ENCODE peak calls at places on chromosomes 7 and 10, in eight cellular contexts. Q is endothelial cell of umbilical vein, J is transverse colon, I is stomach, X is right lobe of liver, G is NB4, H is IMR-90, L is lower leg skin. Y is an unnamed sample.
A peak's percentile ranks its signal among the peaks of the same experiment; 100 is the strongest.

GRCh38 chr10:132240156-132240555 is 53.4 kb downstream of the DPYSL4 start:
- DNase-seq in J (no peak), X (no peak), Q (no peak), I (no peak), L (no peak), H (no peak), G (no peak), Y (no peak)

GRCh38 chr10:132257271-132257670 is 50.5 kb downstream of the STK32C start:
- DNase-seq in H (peak; percentile 46), G (peak; percentile 49), X (no peak), Q (no peak), L (no peak), I (no peak), J (no peak), Y (no peak)

GRCh38 chr7:16563281-16564022 is 36.8 kb downstream of the LRRC72 start:
- DNase-seq in Q (peak; percentile 41), G (no peak), H (peak; percentile 0), I (no peak), X (no peak), L (no peak), J (no peak), Y (no peak)

GRCh38 chr7:13742719-13743640 is 246.5 kb downstream of the ETV1 start:
- DNase-seq in J (peak; percentile 13), L (no peak), I (peak; percentile 30), X (no peak), Q (peak; percentile 34), H (peak; percentile 56), G (peak; percentile 51), Y (peak; percentile 56)

GRCh38 chr7:8128457-8129322 is 133.3 kb downstream of the ICA1 start:
- DNase-seq in H (no peak), G (no peak), J (no peak), Q (no peak), I (no peak), L (no peak), X (no peak), Y (no peak)

GRCh38 chr10:133015321-133015720 is 72.4 kb upstream of the ADGRA1 start:
- DNase-seq in H (no peak), X (peak; percentile 21), I (no peak), G (no peak), J (no peak), L (no peak), Q (no peak), Y (no peak)

GRCh38 chr10:13717571-13717935 is 130.8 kb downstream of the PRPF18 start:
- DNase-seq in I (no peak), L (no peak), X (no peak), H (no peak), J (no peak), Q (no peak), G (no peak), Y (no peak)

GRCh38 chr7:133919810-133920209 is 207.3 kb upstream of the LRGUK start:
- DNase-seq in G (no peak), Q (no peak), J (no peak), I (no peak), L (no peak), X (no peak), H (peak; percentile 17), Y (no peak)

GRCh38 chr7:69599211-69599878 is 1.1 kb downstream of the AUTS2 start:
- DNase-seq in I (no peak), L (no peak), G (peak; percentile 60), Q (no peak), X (no peak), J (no peak), H (no peak), Y (no peak)

GRCh38 chr10:43174969-43175368 is 36.7 kb downstream of the CSGALNACT2 start:
- DNase-seq in L (no peak), J (no peak), I (no peak), G (no peak), Q (no peak), X (no peak), H (no peak), Y (no peak)

GRCh38 chr10:43173120-43173519 is 34.9 kb downstream of the CSGALNACT2 start:
- DNase-seq in I (no peak), G (no peak), Q (no peak), L (no peak), X (no peak), J (no peak), H (no peak), Y (no peak)

GRCh38 chr10:43170491-43170890 is 32.2 kb downstream of the CSGALNACT2 start:
- DNase-seq in Q (no peak), J (no peak), I (no peak), G (no peak), H (peak; percentile 30), L (no peak), X (no peak), Y (no peak)

GRCh38 chr10:43176271-43176670 is 38.0 kb downstream of the CSGALNACT2 start:
- DNase-seq in I (no peak), H (no peak), G (no peak), L (no peak), X (no peak), Q (no peak), J (no peak), Y (no peak)

DNA sequence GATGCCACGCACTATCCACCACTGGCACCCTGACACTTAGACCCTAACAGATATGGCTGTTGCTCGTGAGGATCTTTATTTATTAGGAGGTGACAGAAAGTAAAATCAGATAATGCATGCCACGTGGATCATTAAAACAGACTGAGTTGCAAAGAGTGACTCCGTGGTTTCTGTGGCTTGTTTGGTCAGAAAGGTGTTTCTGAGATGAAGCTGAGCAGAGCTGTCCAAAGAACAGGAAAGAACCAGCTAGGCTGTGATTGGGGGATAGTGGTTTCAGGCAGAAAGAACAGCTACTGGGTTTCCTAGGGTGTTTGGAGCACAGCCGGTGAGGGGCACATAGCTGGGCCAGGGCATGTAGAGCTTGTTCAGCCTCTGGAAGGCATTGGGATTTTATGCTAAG is 34.4 kb downstream of the CSGALNACT2 start:
- DNase-seq in Q (no peak), H (no peak), X (no peak), L (no peak), G (no peak), I (no peak), J (no peak), Y (no peak)
- TF ChIP-seq POLR2A in Q (no peak), H (no peak), X (no peak), L (no peak), G (no peak), I (no peak), J (no peak), Y (no peak)

GRCh38 chr7:142091957-142092356 is 19.6 kb upstream of the MGAM2 start:
- DNase-seq in L (no peak), I (no peak), J (no peak), H (no peak), G (no peak), Q (no peak), X (no peak), Y (no peak)

GRCh38 chr7:142083605-142084004 is 27.9 kb upstream of the MGAM2 start:
- DNase-seq in Q (no peak), X (no peak), H (no peak), L (no peak), I (no peak), G (no peak), J (no peak), Y (no peak)

GRCh38 chr7:142088022-142088714 is 23.4 kb upstream of the MGAM2 start:
- DNase-seq in J (peak; percentile 12), I (no peak), G (no peak), L (no peak), H (no peak), X (peak; percentile 40), Q (no peak), Y (peak; percentile 71)

GRCh38 chr7:142085428-142085827 is 26.1 kb upstream of the MGAM2 start:
- DNase-seq in I (no peak), Q (no peak), H (no peak), G (no peak), L (no peak), J (no peak), X (no peak), Y (no peak)

DNA sequence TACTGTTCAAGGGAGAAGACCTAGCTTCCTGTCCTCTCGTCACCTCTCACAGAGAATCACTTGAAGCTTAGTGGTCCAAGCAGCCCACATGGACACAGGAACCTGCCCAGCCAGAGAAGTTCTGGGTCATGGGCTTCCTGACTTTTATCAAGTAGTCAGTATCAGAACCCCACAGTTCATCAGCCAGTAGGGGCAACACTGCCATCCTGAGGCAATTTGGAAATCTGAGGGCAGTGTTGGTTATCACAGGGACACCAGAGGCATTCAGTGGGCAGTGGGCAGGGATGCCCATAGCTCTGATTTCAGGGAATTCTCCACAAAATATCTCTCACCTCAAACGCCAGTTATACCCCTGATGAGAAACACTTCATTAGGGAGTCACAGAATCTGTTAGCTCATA is 22.5 kb upstream of the MGAM2 start:
- DNase-seq in G (no peak), Q (no peak), X (no peak), L (no peak), I (no peak), H (no peak), J (no peak), Y (no peak)
- TF ChIP-seq CTCF in G (no peak), Q (no peak), X (peak; percentile 20), L (no peak), I (no peak), H (no peak), J (no peak), Y (no peak)

GRCh38 chr7:14761506-14762296 is 140.8 kb downstream of the DGKB start:
- DNase-seq in I (no peak), H (peak; percentile 79), G (no peak), L (no peak), Q (peak; percentile 47), X (no peak), J (peak; percentile 35), Y (peak; percentile 86)
- H3K4me3 ChIP-seq in I (no peak overlapping the region), H (no peak overlapping the region), G (no peak overlapping the region), L (no peak overlapping the region), Q (no peak overlapping the region), X (no peak overlapping the region), J (no peak overlapping the region), Y (no peak overlapping the region)

GRCh38 chr10:11763501-11763861 is 21.3 kb downstream of the ECHDC3 start:
- DNase-seq in G (no peak), L (no peak), I (no peak), X (no peak), J (no peak), Q (no peak), H (no peak), Y (no peak)

GRCh38 chr10:11760861-11761260 is 18.7 kb downstream of the ECHDC3 start:
- DNase-seq in L (no peak), I (no peak), X (no peak), H (no peak), J (no peak), G (no peak), Q (no peak), Y (no peak)

GRCh38 chr10:11761431-11761830 is 19.2 kb downstream of the ECHDC3 start:
- DNase-seq in Q (no peak), H (no peak), G (no peak), J (no peak), L (peak; percentile 42), I (no peak), X (no peak), Y (no peak)

GRCh38 chr10:11762706-11763500 is 20.7 kb downstream of the ECHDC3 start:
- DNase-seq in L (no peak), Q (no peak), I (no peak), G (no peak), J (no peak), H (no peak), X (no peak), Y (no peak)

DNA sequence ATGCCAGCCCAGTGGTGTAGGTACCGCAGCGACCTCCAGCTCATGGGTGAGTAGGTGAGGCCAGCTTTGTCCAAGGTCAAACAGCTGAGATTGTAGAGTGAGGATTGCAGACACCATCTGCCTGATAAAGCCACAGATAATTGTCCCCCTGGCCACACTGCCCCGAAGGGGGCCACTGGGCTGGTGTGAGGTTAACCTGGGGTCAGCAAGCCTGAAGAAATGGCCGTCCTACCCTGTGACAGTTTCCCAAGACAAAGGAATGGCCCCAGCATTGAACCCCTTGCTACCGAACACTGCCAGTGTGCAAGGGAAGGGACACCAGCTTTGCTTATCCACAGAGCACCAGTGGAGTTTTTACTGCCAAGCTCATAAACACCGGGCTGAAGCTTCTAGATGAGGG is 23.0 kb downstream of the ECHDC3 start:
- DNase-seq in H (no peak), L (no peak), I (no peak), Q (no peak), G (no peak), X (no peak), J (no peak), Y (no peak)
- TF ChIP-seq POLR2A in H (no peak), L (no peak), I (no peak), Q (no peak), G (no peak), X (no peak), J (no peak), Y (no peak)

Y was measured in body of pancreas.